ENCODE peak calls at places on chromosomes 5 and 9, in ten cellular contexts. One of them, this sample, is unnamed.

GRCh38 chr5:133285583-133286021 is 233.8 kb downstream of the HSPA4 start:
- DNase-seq in NCI-H187: no peak
- DNase-seq in stimulated activated CD4-positive, alpha-beta T cell treated with anti-CD3 and anti-CD28 coated beads, TNF-alpha, amount 100 ng/mL, for 4 hours: no peak
- DNase-seq in RWPE1: peak; percentile 95
- DNase-seq in upper lobe of right lung: no peak
- DNase-seq in left ventricle myocardium superior: peak; percentile 83
- DNase-seq in dorsolateral prefrontal cortex: no peak
- DNase-seq in tibial artery: no peak
- DNase-seq in stimulated activated CD8-positive, alpha-beta memory T cell treated with anti-CD3 and anti-CD28 coated beads, Interleukin-7, amount 100 ng/mL, for 24 hours: no peak
- DNase-seq in HEK293T: no peak
- DNase-seq in this sample: no peak

GRCh38 chr5:138944527-138945322 is 69.6 kb upstream of the LRRTM2 start:
- DNase-seq in NCI-H187: no peak
- DNase-seq in stimulated activated CD4-positive, alpha-beta T cell treated with anti-CD3 and anti-CD28 coated beads, TNF-alpha, amount 100 ng/mL, for 4 hours: no peak
- DNase-seq in RWPE1: peak; percentile 27
- DNase-seq in upper lobe of right lung: no peak
- DNase-seq in left ventricle myocardium superior: no peak
- DNase-seq in dorsolateral prefrontal cortex: no peak
- DNase-seq in tibial artery: no peak
- DNase-seq in stimulated activated CD8-positive, alpha-beta memory T cell treated with anti-CD3 and anti-CD28 coated beads, Interleukin-7, amount 100 ng/mL, for 24 hours: no peak
- DNase-seq in HEK293T: no peak
- DNase-seq in this sample: no peak

GRCh38 chr5:140311011-140311467 is 8.1 kb upstream of the PFDN1 start:
- DNase-seq in NCI-H187: no peak
- DNase-seq in stimulated activated CD4-positive, alpha-beta T cell treated with anti-CD3 and anti-CD28 coated beads, TNF-alpha, amount 100 ng/mL, for 4 hours: no peak
- DNase-seq in RWPE1: peak; percentile 68
- DNase-seq in upper lobe of right lung: no peak
- DNase-seq in left ventricle myocardium superior: no peak
- DNase-seq in dorsolateral prefrontal cortex: no peak
- DNase-seq in tibial artery: no peak
- DNase-seq in stimulated activated CD8-positive, alpha-beta memory T cell treated with anti-CD3 and anti-CD28 coated beads, Interleukin-7, amount 100 ng/mL, for 24 hours: no peak
- DNase-seq in HEK293T: no peak
- DNase-seq in this sample: peak; percentile 29

GRCh38 chr9:1155602-1156001 is 105.4 kb downstream of the DMRT2 start:
- DNase-seq in NCI-H187: no peak
- DNase-seq in stimulated activated CD4-positive, alpha-beta T cell treated with anti-CD3 and anti-CD28 coated beads, TNF-alpha, amount 100 ng/mL, for 4 hours: no peak
- DNase-seq in RWPE1: no peak
- DNase-seq in upper lobe of right lung: no peak
- DNase-seq in left ventricle myocardium superior: no peak
- DNase-seq in dorsolateral prefrontal cortex: no peak
- DNase-seq in tibial artery: no peak
- DNase-seq in stimulated activated CD8-positive, alpha-beta memory T cell treated with anti-CD3 and anti-CD28 coated beads, Interleukin-7, amount 100 ng/mL, for 24 hours: no peak
- DNase-seq in HEK293T: no peak
- DNase-seq in this sample: no peak

GRCh38 chr9:114775981-114776380 is 29.9 kb downstream of the TNFSF15 start:
- DNase-seq in NCI-H187: no peak
- DNase-seq in stimulated activated CD4-positive, alpha-beta T cell treated with anti-CD3 and anti-CD28 coated beads, TNF-alpha, amount 100 ng/mL, for 4 hours: no peak
- DNase-seq in RWPE1: no peak
- DNase-seq in upper lobe of right lung: no peak
- DNase-seq in left ventricle myocardium superior: no peak
- DNase-seq in dorsolateral prefrontal cortex: no peak
- DNase-seq in tibial artery: no peak
- DNase-seq in stimulated activated CD8-positive, alpha-beta memory T cell treated with anti-CD3 and anti-CD28 coated beads, Interleukin-7, amount 100 ng/mL, for 24 hours: no peak
- DNase-seq in HEK293T: no peak
- DNase-seq in this sample: no peak

GRCh38 chr5:113052041-113052795 is 75.6 kb downstream of the DCP2 start:
- DNase-seq in NCI-H187: no peak
- DNase-seq in stimulated activated CD4-positive, alpha-beta T cell treated with anti-CD3 and anti-CD28 coated beads, TNF-alpha, amount 100 ng/mL, for 4 hours: no peak
- DNase-seq in RWPE1: peak; percentile 22
- DNase-seq in upper lobe of right lung: no peak
- DNase-seq in left ventricle myocardium superior: no peak
- DNase-seq in dorsolateral prefrontal cortex: no peak
- DNase-seq in tibial artery: no peak
- DNase-seq in stimulated activated CD8-positive, alpha-beta memory T cell treated with anti-CD3 and anti-CD28 coated beads, Interleukin-7, amount 100 ng/mL, for 24 hours: no peak
- DNase-seq in HEK293T: no peak
- DNase-seq in this sample: no peak

GRCh38 chr9:82605657-82606031 is 457.3 kb downstream of the RASEF start:
- DNase-seq in NCI-H187: no peak
- DNase-seq in stimulated activated CD4-positive, alpha-beta T cell treated with anti-CD3 and anti-CD28 coated beads, TNF-alpha, amount 100 ng/mL, for 4 hours: no peak
- DNase-seq in RWPE1: no peak
- DNase-seq in upper lobe of right lung: no peak
- DNase-seq in left ventricle myocardium superior: no peak
- DNase-seq in dorsolateral prefrontal cortex: no peak
- DNase-seq in tibial artery: no peak
- DNase-seq in stimulated activated CD8-positive, alpha-beta memory T cell treated with anti-CD3 and anti-CD28 coated beads, Interleukin-7, amount 100 ng/mL, for 24 hours: no peak
- DNase-seq in HEK293T: no peak
- DNase-seq in this sample: no peak

GRCh38 chr5:118653926-118654325 is 334.4 kb downstream of the DTWD2 start:
- DNase-seq in NCI-H187: no peak
- DNase-seq in stimulated activated CD4-positive, alpha-beta T cell treated with anti-CD3 and anti-CD28 coated beads, TNF-alpha, amount 100 ng/mL, for 4 hours: no peak
- DNase-seq in RWPE1: no peak
- DNase-seq in upper lobe of right lung: no peak
- DNase-seq in left ventricle myocardium superior: no peak
- DNase-seq in dorsolateral prefrontal cortex: no peak
- DNase-seq in tibial artery: no peak
- DNase-seq in stimulated activated CD8-positive, alpha-beta memory T cell treated with anti-CD3 and anti-CD28 coated beads, Interleukin-7, amount 100 ng/mL, for 24 hours: no peak
- DNase-seq in HEK293T: no peak
- DNase-seq in this sample: no peak

GRCh38 chr9:10173561-10173960 is 439.2 kb downstream of the PTPRD start:
- DNase-seq in NCI-H187: no peak
- DNase-seq in stimulated activated CD4-positive, alpha-beta T cell treated with anti-CD3 and anti-CD28 coated beads, TNF-alpha, amount 100 ng/mL, for 4 hours: no peak
- DNase-seq in RWPE1: peak; percentile 0
- DNase-seq in upper lobe of right lung: no peak
- DNase-seq in left ventricle myocardium superior: no peak
- DNase-seq in dorsolateral prefrontal cortex: no peak
- DNase-seq in tibial artery: no peak
- DNase-seq in stimulated activated CD8-positive, alpha-beta memory T cell treated with anti-CD3 and anti-CD28 coated beads, Interleukin-7, amount 100 ng/mL, for 24 hours: no peak
- DNase-seq in HEK293T: no peak
- DNase-seq in this sample: no peak

GRCh38 chr9:133406480-133407307 is 11.1 kb downstream of the REXO4 start:
- DNase-seq in NCI-H187: no peak
- DNase-seq in stimulated activated CD4-positive, alpha-beta T cell treated with anti-CD3 and anti-CD28 coated beads, TNF-alpha, amount 100 ng/mL, for 4 hours: peak; percentile 68
- DNase-seq in RWPE1: no peak
- DNase-seq in upper lobe of right lung: peak; percentile 89
- DNase-seq in left ventricle myocardium superior: peak; percentile 81
- DNase-seq in dorsolateral prefrontal cortex: peak; percentile 68
- DNase-seq in tibial artery: peak; percentile 42
- DNase-seq in stimulated activated CD8-positive, alpha-beta memory T cell treated with anti-CD3 and anti-CD28 coated beads, Interleukin-7, amount 100 ng/mL, for 24 hours: peak; percentile 66
- DNase-seq in HEK293T: peak; percentile 89
- DNase-seq in this sample: peak; percentile 51

GRCh38 chr5:16671208-16671607 is 54.4 kb upstream of the RETREG1 start:
- DNase-seq in NCI-H187: no peak
- DNase-seq in stimulated activated CD4-positive, alpha-beta T cell treated with anti-CD3 and anti-CD28 coated beads, TNF-alpha, amount 100 ng/mL, for 4 hours: no peak
- DNase-seq in RWPE1: no peak
- DNase-seq in upper lobe of right lung: no peak
- DNase-seq in left ventricle myocardium superior: no peak
- DNase-seq in dorsolateral prefrontal cortex: no peak
- DNase-seq in tibial artery: no peak
- DNase-seq in stimulated activated CD8-positive, alpha-beta memory T cell treated with anti-CD3 and anti-CD28 coated beads, Interleukin-7, amount 100 ng/mL, for 24 hours: no peak
- DNase-seq in HEK293T: no peak
- DNase-seq in this sample: no peak

GRCh38 chr5:5339257-5339656 is 83.2 kb upstream of the ICE1 start:
- DNase-seq in NCI-H187: no peak
- DNase-seq in stimulated activated CD4-positive, alpha-beta T cell treated with anti-CD3 and anti-CD28 coated beads, TNF-alpha, amount 100 ng/mL, for 4 hours: no peak
- DNase-seq in RWPE1: no peak
- DNase-seq in upper lobe of right lung: no peak
- DNase-seq in left ventricle myocardium superior: no peak
- DNase-seq in dorsolateral prefrontal cortex: no peak
- DNase-seq in tibial artery: no peak
- DNase-seq in stimulated activated CD8-positive, alpha-beta memory T cell treated with anti-CD3 and anti-CD28 coated beads, Interleukin-7, amount 100 ng/mL, for 24 hours: no peak
- DNase-seq in HEK293T: no peak
- DNase-seq in this sample: no peak

GRCh38 chr5:74864823-74865222 is 1.4 kb downstream of the FAM169A start:
- DNase-seq in NCI-H187: no peak
- DNase-seq in stimulated activated CD4-positive, alpha-beta T cell treated with anti-CD3 and anti-CD28 coated beads, TNF-alpha, amount 100 ng/mL, for 4 hours: no peak
- DNase-seq in RWPE1: peak; percentile 55
- DNase-seq in upper lobe of right lung: no peak
- DNase-seq in left ventricle myocardium superior: no peak
- DNase-seq in dorsolateral prefrontal cortex: peak; percentile 14
- DNase-seq in tibial artery: no peak
- DNase-seq in stimulated activated CD8-positive, alpha-beta memory T cell treated with anti-CD3 and anti-CD28 coated beads, Interleukin-7, amount 100 ng/mL, for 24 hours: no peak
- DNase-seq in HEK293T: peak; percentile 18
- DNase-seq in this sample: no peak

GRCh38 chr5:173094012-173094661 is 38.0 kb downstream of the CREBRF start:
- DNase-seq in NCI-H187: no peak
- DNase-seq in stimulated activated CD4-positive, alpha-beta T cell treated with anti-CD3 and anti-CD28 coated beads, TNF-alpha, amount 100 ng/mL, for 4 hours: no peak
- DNase-seq in RWPE1: no peak
- DNase-seq in upper lobe of right lung: no peak
- DNase-seq in left ventricle myocardium superior: no peak
- DNase-seq in dorsolateral prefrontal cortex: no peak
- DNase-seq in tibial artery: no peak
- DNase-seq in stimulated activated CD8-positive, alpha-beta memory T cell treated with anti-CD3 and anti-CD28 coated beads, Interleukin-7, amount 100 ng/mL, for 24 hours: no peak
- DNase-seq in HEK293T: no peak
- DNase-seq in this sample: no peak

GRCh38 chr5:171990713-171991015 is 15.8 kb downstream of the FBXW11 start:
- DNase-seq in NCI-H187: no peak
- DNase-seq in stimulated activated CD4-positive, alpha-beta T cell treated with anti-CD3 and anti-CD28 coated beads, TNF-alpha, amount 100 ng/mL, for 4 hours: no peak
- DNase-seq in RWPE1: no peak
- DNase-seq in upper lobe of right lung: no peak
- DNase-seq in left ventricle myocardium superior: no peak
- DNase-seq in dorsolateral prefrontal cortex: no peak
- DNase-seq in tibial artery: no peak
- DNase-seq in stimulated activated CD8-positive, alpha-beta memory T cell treated with anti-CD3 and anti-CD28 coated beads, Interleukin-7, amount 100 ng/mL, for 24 hours: no peak
- DNase-seq in HEK293T: no peak
- DNase-seq in this sample: no peak

GRCh38 chr9:117224676-117225075 is 190.2 kb downstream of the ASTN2 start:
- DNase-seq in NCI-H187: peak; percentile 1
- DNase-seq in stimulated activated CD4-positive, alpha-beta T cell treated with anti-CD3 and anti-CD28 coated beads, TNF-alpha, amount 100 ng/mL, for 4 hours: no peak
- DNase-seq in RWPE1: no peak
- DNase-seq in upper lobe of right lung: no peak
- DNase-seq in left ventricle myocardium superior: no peak
- DNase-seq in dorsolateral prefrontal cortex: no peak
- DNase-seq in tibial artery: no peak
- DNase-seq in stimulated activated CD8-positive, alpha-beta memory T cell treated with anti-CD3 and anti-CD28 coated beads, Interleukin-7, amount 100 ng/mL, for 24 hours: no peak
- DNase-seq in HEK293T: no peak
- DNase-seq in this sample: no peak

GRCh38 chr9:91296354-91296753 is 65.4 kb downstream of the AUH start:
- DNase-seq in NCI-H187: no peak
- DNase-seq in stimulated activated CD4-positive, alpha-beta T cell treated with anti-CD3 and anti-CD28 coated beads, TNF-alpha, amount 100 ng/mL, for 4 hours: no peak
- DNase-seq in RWPE1: no peak
- DNase-seq in upper lobe of right lung: no peak
- DNase-seq in left ventricle myocardium superior: no peak
- DNase-seq in dorsolateral prefrontal cortex: no peak
- DNase-seq in tibial artery: no peak
- DNase-seq in stimulated activated CD8-positive, alpha-beta memory T cell treated with anti-CD3 and anti-CD28 coated beads, Interleukin-7, amount 100 ng/mL, for 24 hours: no peak
- DNase-seq in HEK293T: no peak
- DNase-seq in this sample: no peak

GRCh38 chr9:21796768-21797167 is 5.7 kb upstream of the MTAP start:
- DNase-seq in NCI-H187: no peak
- DNase-seq in stimulated activated CD4-positive, alpha-beta T cell treated with anti-CD3 and anti-CD28 coated beads, TNF-alpha, amount 100 ng/mL, for 4 hours: no peak
- DNase-seq in RWPE1: no peak
- DNase-seq in upper lobe of right lung: no peak
- DNase-seq in left ventricle myocardium superior: no peak
- DNase-seq in dorsolateral prefrontal cortex: no peak
- DNase-seq in tibial artery: no peak
- DNase-seq in stimulated activated CD8-positive, alpha-beta memory T cell treated with anti-CD3 and anti-CD28 coated beads, Interleukin-7, amount 100 ng/mL, for 24 hours: no peak
- DNase-seq in HEK293T: no peak
- DNase-seq in this sample: no peak

GRCh38 chr5:72848474-72849428 is 32.3 kb downstream of the TNPO1 start:
- DNase-seq in NCI-H187: peak; percentile 24
- DNase-seq in stimulated activated CD4-positive, alpha-beta T cell treated with anti-CD3 and anti-CD28 coated beads, TNF-alpha, amount 100 ng/mL, for 4 hours: peak; percentile 32
- DNase-seq in RWPE1: peak; percentile 54
- DNase-seq in upper lobe of right lung: peak; percentile 83
- DNase-seq in left ventricle myocardium superior: peak; percentile 71
- DNase-seq in dorsolateral prefrontal cortex: peak; percentile 44
- DNase-seq in tibial artery: peak; percentile 42
- DNase-seq in stimulated activated CD8-positive, alpha-beta memory T cell treated with anti-CD3 and anti-CD28 coated beads, Interleukin-7, amount 100 ng/mL, for 24 hours: peak; percentile 28
- DNase-seq in HEK293T: peak; percentile 54
- DNase-seq in this sample: no peak

GRCh38 chr5:12645582-12645981 is 741.3 kb upstream of the CTNND2 start:
- DNase-seq in NCI-H187: no peak
- DNase-seq in stimulated activated CD4-positive, alpha-beta T cell treated with anti-CD3 and anti-CD28 coated beads, TNF-alpha, amount 100 ng/mL, for 4 hours: no peak
- DNase-seq in RWPE1: no peak
- DNase-seq in upper lobe of right lung: no peak
- DNase-seq in left ventricle myocardium superior: no peak
- DNase-seq in dorsolateral prefrontal cortex: no peak
- DNase-seq in tibial artery: no peak
- DNase-seq in stimulated activated CD8-positive, alpha-beta memory T cell treated with anti-CD3 and anti-CD28 coated beads, Interleukin-7, amount 100 ng/mL, for 24 hours: no peak
- DNase-seq in HEK293T: no peak
- DNase-seq in this sample: no peak

GRCh38 chr9:99868845-99869244 is 37.6 kb upstream of the STX17 start:
- DNase-seq in NCI-H187: no peak
- DNase-seq in stimulated activated CD4-positive, alpha-beta T cell treated with anti-CD3 and anti-CD28 coated beads, TNF-alpha, amount 100 ng/mL, for 4 hours: no peak
- DNase-seq in RWPE1: no peak
- DNase-seq in upper lobe of right lung: no peak
- DNase-seq in left ventricle myocardium superior: no peak
- DNase-seq in dorsolateral prefrontal cortex: no peak
- DNase-seq in tibial artery: no peak
- DNase-seq in stimulated activated CD8-positive, alpha-beta memory T cell treated with anti-CD3 and anti-CD28 coated beads, Interleukin-7, amount 100 ng/mL, for 24 hours: no peak
- DNase-seq in HEK293T: no peak
- DNase-seq in this sample: no peak

GRCh38 chr5:39400711-39401385 is 23.9 kb downstream of the DAB2 start:
- DNase-seq in NCI-H187: no peak
- DNase-seq in stimulated activated CD4-positive, alpha-beta T cell treated with anti-CD3 and anti-CD28 coated beads, TNF-alpha, amount 100 ng/mL, for 4 hours: no peak
- DNase-seq in RWPE1: no peak
- DNase-seq in upper lobe of right lung: no peak
- DNase-seq in left ventricle myocardium superior: no peak
- DNase-seq in dorsolateral prefrontal cortex: no peak
- DNase-seq in tibial artery: no peak
- DNase-seq in stimulated activated CD8-positive, alpha-beta memory T cell treated with anti-CD3 and anti-CD28 coated beads, Interleukin-7, amount 100 ng/mL, for 24 hours: no peak
- DNase-seq in HEK293T: no peak
- DNase-seq in this sample: no peak